ENCODE peak calls at places on chromosomes 7 and 10, in five cellular contexts. One of them, this sample, is unnamed.

GRCh38 chr10:130400890-130401289 is 264.7 kb downstream of the GLRX3 start:
- DNase-seq in WTC11: no peak
- DNase-seq in activated effector memory CD4-positive, alpha-beta T cell treated with Interleukin-2 at 50 U/mL for 16 hours: no peak
- DNase-seq in left ventricle myocardium inferior: no peak
- DNase-seq in mesothelial cell of epicardium: no peak
- DNase-seq in this sample: no peak

GRCh38 chr7:3605222-3605621 is 304.2 kb downstream of the SDK1 start:
- DNase-seq in WTC11: no peak
- DNase-seq in activated effector memory CD4-positive, alpha-beta T cell treated with Interleukin-2 at 50 U/mL for 16 hours: no peak
- DNase-seq in left ventricle myocardium inferior: no peak
- DNase-seq in mesothelial cell of epicardium: no peak
- DNase-seq in this sample: no peak

GRCh38 chr10:7529638-7530037 is 118.8 kb upstream of the SFMBT2 start:
- DNase-seq in WTC11: peak
- DNase-seq in activated effector memory CD4-positive, alpha-beta T cell treated with Interleukin-2 at 50 U/mL for 16 hours: no peak
- DNase-seq in left ventricle myocardium inferior: no peak
- DNase-seq in mesothelial cell of epicardium: no peak
- DNase-seq in this sample: peak

GRCh38 chr7:21580073-21580521 is 37.3 kb downstream of the DNAH11 start:
- DNase-seq in WTC11: no peak
- DNase-seq in activated effector memory CD4-positive, alpha-beta T cell treated with Interleukin-2 at 50 U/mL for 16 hours: no peak
- DNase-seq in left ventricle myocardium inferior: no peak
- DNase-seq in mesothelial cell of epicardium: no peak
- DNase-seq in this sample: peak

GRCh38 chr7:107472116-107472515 is 2.3 kb downstream of the GPR22 start:
- DNase-seq in WTC11: no peak
- DNase-seq in activated effector memory CD4-positive, alpha-beta T cell treated with Interleukin-2 at 50 U/mL for 16 hours: no peak
- DNase-seq in left ventricle myocardium inferior: no peak
- DNase-seq in mesothelial cell of epicardium: no peak
- DNase-seq in this sample: no peak

GRCh38 chr7:6367701-6368211 is 80.0 kb downstream of the DAGLB start:
- DNase-seq in WTC11: no peak
- DNase-seq in activated effector memory CD4-positive, alpha-beta T cell treated with Interleukin-2 at 50 U/mL for 16 hours: no peak
- DNase-seq in left ventricle myocardium inferior: no peak
- DNase-seq in mesothelial cell of epicardium: no peak
- DNase-seq in this sample: peak

GRCh38 chr7:132390705-132391104 is 185.6 kb downstream of the PLXNA4 start:
- DNase-seq in WTC11: no peak
- DNase-seq in activated effector memory CD4-positive, alpha-beta T cell treated with Interleukin-2 at 50 U/mL for 16 hours: no peak
- DNase-seq in left ventricle myocardium inferior: no peak
- DNase-seq in mesothelial cell of epicardium: no peak
- DNase-seq in this sample: peak

GRCh38 chr7:26065652-26066051 is 86.3 kb upstream of the NFE2L3 start:
- DNase-seq in WTC11: no peak
- DNase-seq in activated effector memory CD4-positive, alpha-beta T cell treated with Interleukin-2 at 50 U/mL for 16 hours: no peak
- DNase-seq in left ventricle myocardium inferior: no peak
- DNase-seq in mesothelial cell of epicardium: no peak
- DNase-seq in this sample: no peak

GRCh38 chr10:55793024-55793423 is 568.0 kb downstream of the ZWINT start:
- DNase-seq in WTC11: no peak
- DNase-seq in activated effector memory CD4-positive, alpha-beta T cell treated with Interleukin-2 at 50 U/mL for 16 hours: no peak
- DNase-seq in left ventricle myocardium inferior: no peak
- DNase-seq in mesothelial cell of epicardium: no peak
- DNase-seq in this sample: no peak

GRCh38 chr7:5429253-5429856 is 5.7 kb upstream of the TNRC18 start:
- DNase-seq in WTC11: peak
- DNase-seq in activated effector memory CD4-positive, alpha-beta T cell treated with Interleukin-2 at 50 U/mL for 16 hours: no peak
- DNase-seq in left ventricle myocardium inferior: peak
- DNase-seq in mesothelial cell of epicardium: no peak
- DNase-seq in this sample: no peak

GRCh38 chr10:113895018-113895417 is 40.6 kb downstream of the NHLRC2 start:
- DNase-seq in WTC11: no peak
- DNase-seq in activated effector memory CD4-positive, alpha-beta T cell treated with Interleukin-2 at 50 U/mL for 16 hours: no peak
- DNase-seq in left ventricle myocardium inferior: no peak
- DNase-seq in mesothelial cell of epicardium: no peak
- DNase-seq in this sample: no peak

GRCh38 chr7:22430457-22430856 is 69.5 kb downstream of the STEAP1B start:
- DNase-seq in WTC11: no peak
- DNase-seq in activated effector memory CD4-positive, alpha-beta T cell treated with Interleukin-2 at 50 U/mL for 16 hours: no peak
- DNase-seq in left ventricle myocardium inferior: no peak
- DNase-seq in mesothelial cell of epicardium: no peak
- DNase-seq in this sample: no peak

GRCh38 chr10:17737021-17737965 is 14.7 kb upstream of the TMEM236 start:
- DNase-seq in WTC11: no peak
- DNase-seq in activated effector memory CD4-positive, alpha-beta T cell treated with Interleukin-2 at 50 U/mL for 16 hours: no peak
- DNase-seq in left ventricle myocardium inferior: peak
- DNase-seq in mesothelial cell of epicardium: no peak
- DNase-seq in this sample: peak

GRCh38 chr7:95264225-95264927 is 60.0 kb downstream of the PON1 start:
- DNase-seq in WTC11: no peak
- DNase-seq in activated effector memory CD4-positive, alpha-beta T cell treated with Interleukin-2 at 50 U/mL for 16 hours: no peak
- DNase-seq in left ventricle myocardium inferior: no peak
- DNase-seq in mesothelial cell of epicardium: no peak
- DNase-seq in this sample: no peak

GRCh38 chr7:1844336-1844955 is 174.4 kb downstream of the ELFN1 start:
- DNase-seq in WTC11: peak
- DNase-seq in activated effector memory CD4-positive, alpha-beta T cell treated with Interleukin-2 at 50 U/mL for 16 hours: no peak
- DNase-seq in left ventricle myocardium inferior: peak
- DNase-seq in mesothelial cell of epicardium: peak
- DNase-seq in this sample: no peak

GRCh38 chr7:115689941-115690340 is 340.6 kb downstream of the TFEC start:
- DNase-seq in WTC11: no peak
- DNase-seq in activated effector memory CD4-positive, alpha-beta T cell treated with Interleukin-2 at 50 U/mL for 16 hours: no peak
- DNase-seq in left ventricle myocardium inferior: no peak
- DNase-seq in mesothelial cell of epicardium: no peak
- DNase-seq in this sample: no peak

GRCh38 chr10:69449841-69450240 is 1.4 kb upstream of the TSPAN15 start:
- DNase-seq in WTC11: peak
- DNase-seq in activated effector memory CD4-positive, alpha-beta T cell treated with Interleukin-2 at 50 U/mL for 16 hours: peak
- DNase-seq in left ventricle myocardium inferior: no peak
- DNase-seq in mesothelial cell of epicardium: no peak
- DNase-seq in this sample: peak

GRCh38 chr7:117949232-117949631 is 76.0 kb upstream of the CTTNBP2 start:
- DNase-seq in WTC11: no peak
- DNase-seq in activated effector memory CD4-positive, alpha-beta T cell treated with Interleukin-2 at 50 U/mL for 16 hours: no peak
- DNase-seq in left ventricle myocardium inferior: no peak
- DNase-seq in mesothelial cell of epicardium: no peak
- DNase-seq in this sample: no peak

GRCh38 chr10:84590794-84591193 is 262.4 kb downstream of the CCSER2 start:
- DNase-seq in WTC11: no peak
- DNase-seq in activated effector memory CD4-positive, alpha-beta T cell treated with Interleukin-2 at 50 U/mL for 16 hours: no peak
- DNase-seq in left ventricle myocardium inferior: peak
- DNase-seq in mesothelial cell of epicardium: no peak
- DNase-seq in this sample: no peak

GRCh38 chr10:3666525-3667302 is 118.3 kb downstream of the KLF6 start:
- DNase-seq in WTC11: no peak
- DNase-seq in activated effector memory CD4-positive, alpha-beta T cell treated with Interleukin-2 at 50 U/mL for 16 hours: peak
- DNase-seq in left ventricle myocardium inferior: peak
- DNase-seq in mesothelial cell of epicardium: no peak
- DNase-seq in this sample: peak

GRCh38 chr7:43535810-43536585 is 46.9 kb upstream of the STK17A start:
- DNase-seq in WTC11: no peak
- DNase-seq in activated effector memory CD4-positive, alpha-beta T cell treated with Interleukin-2 at 50 U/mL for 16 hours: no peak
- DNase-seq in left ventricle myocardium inferior: no peak
- DNase-seq in mesothelial cell of epicardium: no peak
- DNase-seq in this sample: peak

GRCh38 chr7:1060315-1061080 is 16.2 kb downstream of the GPR146 start:
- DNase-seq in WTC11: peak
- DNase-seq in activated effector memory CD4-positive, alpha-beta T cell treated with Interleukin-2 at 50 U/mL for 16 hours: no peak
- DNase-seq in left ventricle myocardium inferior: peak
- DNase-seq in mesothelial cell of epicardium: no peak
- DNase-seq in this sample: peak

GRCh38 chr10:109126016-109126415 is 797.3 kb downstream of the XPNPEP1 start:
- DNase-seq in WTC11: no peak
- DNase-seq in activated effector memory CD4-positive, alpha-beta T cell treated with Interleukin-2 at 50 U/mL for 16 hours: no peak
- DNase-seq in left ventricle myocardium inferior: no peak
- DNase-seq in mesothelial cell of epicardium: no peak
- DNase-seq in this sample: no peak

GRCh38 chr7:155425946-155426345 is 32.0 kb upstream of the EN2 start:
- DNase-seq in WTC11: no peak
- DNase-seq in activated effector memory CD4-positive, alpha-beta T cell treated with Interleukin-2 at 50 U/mL for 16 hours: no peak
- DNase-seq in left ventricle myocardium inferior: no peak
- DNase-seq in mesothelial cell of epicardium: no peak
- DNase-seq in this sample: no peak

GRCh38 chr10:68184546-68184945 is 47.4 kb downstream of the ATOH7 start:
- DNase-seq in WTC11: no peak
- DNase-seq in activated effector memory CD4-positive, alpha-beta T cell treated with Interleukin-2 at 50 U/mL for 16 hours: no peak
- DNase-seq in left ventricle myocardium inferior: no peak
- DNase-seq in mesothelial cell of epicardium: no peak
- DNase-seq in this sample: no peak

GRCh38 chr7:140512317-140513000 is 33.2 kb upstream of the MKRN1 start:
- DNase-seq in WTC11: no peak
- DNase-seq in activated effector memory CD4-positive, alpha-beta T cell treated with Interleukin-2 at 50 U/mL for 16 hours: no peak
- DNase-seq in left ventricle myocardium inferior: peak
- DNase-seq in mesothelial cell of epicardium: peak
- DNase-seq in this sample: peak

GRCh38 chr7:8185907-8186306 is 76.1 kb downstream of the ICA1 start:
- DNase-seq in WTC11: no peak
- DNase-seq in activated effector memory CD4-positive, alpha-beta T cell treated with Interleukin-2 at 50 U/mL for 16 hours: no peak
- DNase-seq in left ventricle myocardium inferior: no peak
- DNase-seq in mesothelial cell of epicardium: no peak
- DNase-seq in this sample: peak